ENCODE peak calls at places on chromosomes 16 and 17, in seven cellular contexts. D, K, A, B, F, I and L are unnamed samples.

GRCh38 chr17:18117533-18117932 is 9.0 kb downstream of the MYO15A start:
- DNase-seq in A (no peak), D (no peak), I (no peak), K (no peak), F (no peak), B (no peak), L (no peak)

GRCh38 chr17:40253565-40253964 is 34.1 kb upstream of the CDC6 start:
- DNase-seq in B (no peak), D (no peak), K (peak), I (no peak), A (no peak), F (no peak), L (no peak)

GRCh38 chr16:48003226-48003907 is 152.4 kb downstream of the ABCC12 start:
- DNase-seq in F (no peak), B (no peak), D (no peak), K (peak), A (no peak), I (no peak), L (no peak)

GRCh38 chr16:8096211-8096610 is 494.1 kb downstream of the TMEM114 start:
- DNase-seq in F (no peak), I (no peak), K (no peak), B (no peak), D (no peak), A (no peak), L (no peak)

GRCh38 chr16:77430360-77430759 is 4.5 kb downstream of the ADAMTS18 start:
- DNase-seq in F (no peak), K (no peak), B (no peak), A (no peak), I (no peak), D (no peak), L (no peak)

GRCh38 chr16:64498363-64498762 is 623.5 kb downstream of the CDH11 start:
- DNase-seq in B (no peak), K (no peak), F (no peak), D (no peak), A (no peak), I (no peak), L (no peak)

GRCh38 chr16:785563-786535 is 2.3 kb downstream of the RPUSD1 start:
- DNase-seq in F (peak), B (no peak), I (peak), A (peak), K (peak), D (peak), L (peak)

GRCh38 chr17:66348605-66349165 is 46.3 kb downstream of the PRKCA start:
- DNase-seq in F (peak), B (peak), D (peak), K (peak), A (no peak), I (peak), L (peak)

GRCh38 chr17:42937712-42938596 is 26.3 kb downstream of the AARSD1 start:
- DNase-seq in F (peak), A (no peak), K (peak), D (peak), I (no peak), B (peak), L (peak)

DNA sequence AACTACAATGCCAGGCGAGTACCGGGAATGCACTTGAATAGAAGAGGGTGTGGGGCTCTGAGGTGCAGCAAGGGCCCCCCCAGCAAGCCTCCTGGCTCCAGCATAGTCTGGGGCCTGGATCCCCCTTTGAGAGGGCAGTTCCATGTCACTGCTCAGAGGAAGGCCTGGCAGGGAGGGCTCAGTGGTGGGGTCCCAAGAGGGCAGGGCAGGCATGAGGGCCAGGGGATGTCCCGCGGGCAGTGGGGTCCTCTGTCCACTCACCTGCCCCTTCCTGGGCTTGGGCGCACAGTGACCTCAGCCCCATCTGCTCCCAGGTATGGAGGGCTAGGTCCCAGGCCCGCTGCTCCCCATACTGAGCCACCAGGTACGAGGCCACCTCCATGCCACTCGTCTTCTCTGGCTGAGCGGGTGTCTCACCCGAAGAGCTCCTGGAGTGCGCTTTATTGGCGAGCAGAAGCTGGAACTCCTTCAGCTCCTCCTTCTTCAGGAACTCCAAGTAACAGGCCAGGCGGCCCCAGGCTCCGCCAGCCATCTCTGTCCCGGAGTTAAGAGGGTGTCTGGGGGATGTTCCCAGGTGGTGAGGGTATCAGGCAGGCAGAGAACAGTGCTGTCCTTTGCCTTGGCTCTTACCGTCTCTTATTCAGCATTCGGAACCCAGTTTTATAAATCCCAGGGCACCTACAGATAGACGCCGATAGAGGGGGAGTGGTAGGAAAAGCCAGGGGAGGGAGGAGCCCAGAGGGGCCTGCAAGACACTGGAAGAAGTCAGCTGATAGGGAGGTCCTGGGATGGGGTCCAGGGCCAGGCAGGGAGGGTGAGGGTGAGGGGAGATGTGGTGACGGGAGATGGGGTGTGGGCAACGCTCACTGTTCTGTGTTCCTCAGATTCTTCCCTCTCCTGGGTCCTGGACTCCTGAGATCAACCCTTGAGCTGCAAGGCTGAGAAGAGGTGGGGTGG is 605 bp downstream of the NLRP1 start:
- DNase-seq in D (no peak), B (no peak), F (peak), K (peak), A (peak), I (no peak), L (no peak)
- H3K4me3 ChIP-seq in D (peak), B (peak), F (peak), K (peak), A (peak), I (peak), L (peak)

GRCh38 chr17:57538730-57539456 is 206.2 kb downstream of the CCDC182 start:
- DNase-seq in I (no peak), D (no peak), A (no peak), F (no peak), K (no peak), B (no peak), L (no peak)

GRCh38 chr17:57541049-57541448 is 204.1 kb downstream of the CCDC182 start:
- DNase-seq in B (no peak), A (no peak), I (no peak), D (no peak), K (no peak), F (no peak), L (no peak)

GRCh38 chr17:57539528-57540301 is 205.4 kb downstream of the CCDC182 start:
- DNase-seq in I (no peak), A (no peak), B (no peak), K (no peak), D (no peak), F (no peak), L (no peak)

GRCh38 chr17:57541472-57542394 is 203.4 kb downstream of the CCDC182 start:
- DNase-seq in F (peak), D (peak), I (no peak), B (peak), K (peak), A (peak), L (peak)

GRCh38 chr17:57540596-57540995 is 204.5 kb downstream of the CCDC182 start:
- DNase-seq in K (no peak), F (no peak), I (no peak), A (no peak), B (no peak), D (no peak), L (no peak)
- TF ChIP-seq CTCF in K (no peak), F (no peak), I (no peak), A (no peak), B (no peak), D (no peak), L (no peak)

DNA sequence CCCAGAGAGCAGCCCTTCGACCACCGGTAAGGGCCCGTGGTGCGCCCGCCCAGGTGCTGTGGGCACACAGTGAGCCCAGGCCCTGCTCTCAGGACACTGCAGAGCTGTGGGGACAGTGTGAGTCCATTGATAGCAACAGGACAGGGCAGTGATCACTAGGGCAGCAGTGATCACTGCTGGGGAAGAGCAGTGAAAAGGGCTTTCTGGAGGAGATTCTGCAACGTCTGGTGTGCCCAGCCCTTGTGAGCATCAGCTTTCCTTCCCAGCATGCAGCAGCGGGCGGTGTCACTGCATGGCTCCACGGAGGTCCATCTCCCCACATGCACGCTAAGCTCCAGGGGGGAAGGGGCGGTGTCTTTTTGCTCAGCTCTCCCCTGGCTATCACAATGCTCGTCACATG is 32.1 kb downstream of the MAP1LC3B start:
- DNase-seq in I (no peak), A (no peak), D (no peak), K (no peak), B (no peak), F (no peak), L (no peak)
- H3K4me3 ChIP-seq in I (no peak), A (no peak), D (no peak), K (no peak), B (no peak), F (no peak), L (no peak)

GRCh38 chr17:67942810-67943209 is 53.5 kb downstream of the C17orf58 start:
- DNase-seq in B (no peak), D (peak), F (peak), A (no peak), K (no peak), I (no peak), L (peak)
- TF ChIP-seq CTCF in B (peak), D (peak), F (peak), A (no peak), K (peak), I (peak), L (peak)

DNA sequence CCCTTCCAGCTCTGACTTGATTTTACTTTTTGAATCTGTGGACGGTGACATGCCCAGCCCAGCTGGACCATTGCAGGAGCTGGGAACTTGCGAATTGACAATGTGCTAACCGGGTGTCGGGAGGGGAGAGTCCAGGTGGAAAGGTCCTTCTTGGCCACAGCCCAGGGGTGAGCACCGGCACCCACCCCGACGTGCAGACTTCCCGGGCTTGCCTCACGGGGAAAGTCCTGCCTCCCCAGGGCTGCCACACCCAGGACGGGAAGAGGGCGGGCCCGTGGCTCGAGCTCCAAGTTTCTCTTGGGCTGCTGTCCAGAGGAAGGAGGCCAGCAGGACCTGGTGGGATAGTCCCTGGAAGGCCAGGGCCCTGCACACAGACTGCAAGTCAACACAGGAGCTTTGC is 17.7 kb downstream of the CARD14 start:
- DNase-seq in K (peak), F (peak), B (no peak), I (peak), D (peak), A (peak), L (peak)
- H3K4me3 ChIP-seq in K (peak), F (peak), B (no peak), I (no peak), D (peak), A (no peak), L (peak)

DNA sequence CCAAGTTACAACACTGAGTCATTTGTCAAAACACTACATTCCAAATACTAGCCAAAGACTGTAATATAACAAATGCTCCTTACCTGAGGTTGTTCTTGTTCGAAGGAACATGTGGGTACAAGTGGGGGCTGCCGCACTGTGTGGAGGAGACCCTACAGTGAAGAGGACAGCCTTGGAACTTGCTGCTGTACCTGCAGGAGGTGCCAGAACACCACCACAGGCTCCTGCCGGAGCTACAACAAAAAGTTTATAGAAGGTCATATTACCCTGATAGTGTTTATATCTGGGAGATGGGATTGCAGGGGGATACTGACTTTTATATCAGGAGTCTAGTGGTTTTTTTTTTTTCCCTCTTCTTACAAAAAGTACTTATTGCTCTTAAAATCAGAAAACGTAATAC is 37.8 kb upstream of the ALDH3A1 start:
- DNase-seq in A (no peak), K (no peak), F (no peak), D (no peak), I (no peak), B (no peak), L (no peak)
- TF ChIP-seq CTCF in A (no peak), K (no peak), F (no peak), D (peak), I (no peak), B (peak), L (no peak)

GRCh38 chr16:54937673-54938350 is 7.1 kb downstream of the IRX5 start:
- DNase-seq in K (no peak), A (no peak), I (no peak), B (no peak), F (no peak), D (no peak), L (no peak)
- H3K4me3 ChIP-seq in K (peak), A (no peak), I (peak), B (no peak), F (peak), D (no peak), L (no peak)

DNA sequence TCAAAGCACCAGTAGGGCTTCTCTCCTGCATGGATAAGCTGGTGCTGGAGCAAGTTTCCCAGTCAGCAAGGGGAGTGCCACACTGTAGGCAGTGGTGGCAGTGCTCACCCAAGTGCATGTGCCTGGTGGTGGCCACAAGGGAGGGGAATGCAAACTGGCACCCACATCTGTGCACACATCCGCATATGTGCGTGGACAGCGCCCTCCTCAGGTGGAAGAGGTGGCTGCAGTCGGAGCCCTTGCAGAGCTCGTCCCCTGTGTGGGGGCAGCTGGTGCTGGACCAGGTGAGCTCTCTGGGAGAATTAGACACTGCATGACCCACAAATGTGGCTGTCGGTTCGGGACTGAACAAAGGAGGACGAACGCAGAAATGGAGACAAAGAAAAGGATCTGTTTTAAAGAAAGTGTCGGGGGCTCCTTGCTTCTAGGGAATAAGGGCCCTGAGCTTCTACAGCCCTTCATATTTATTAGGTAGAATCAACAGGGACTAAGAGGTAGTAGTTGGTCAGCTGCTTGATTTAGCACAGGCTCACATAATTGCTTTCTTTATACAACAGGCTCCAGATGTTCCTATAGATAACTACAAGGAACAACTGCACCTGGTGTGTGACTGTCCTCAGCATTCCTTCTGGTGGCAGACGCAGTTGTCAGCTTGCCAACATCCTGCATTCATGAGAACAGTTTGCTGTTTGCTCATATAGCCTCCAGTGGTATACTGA is 5.3 kb upstream of the ZNF689 start:
- DNase-seq in F (peak), A (no peak), I (peak), B (peak), D (peak), K (peak), L (peak)
- TF ChIP-seq CTCF in F (peak), A (no peak), I (peak), B (peak), D (peak), K (peak), L (peak)

DNA sequence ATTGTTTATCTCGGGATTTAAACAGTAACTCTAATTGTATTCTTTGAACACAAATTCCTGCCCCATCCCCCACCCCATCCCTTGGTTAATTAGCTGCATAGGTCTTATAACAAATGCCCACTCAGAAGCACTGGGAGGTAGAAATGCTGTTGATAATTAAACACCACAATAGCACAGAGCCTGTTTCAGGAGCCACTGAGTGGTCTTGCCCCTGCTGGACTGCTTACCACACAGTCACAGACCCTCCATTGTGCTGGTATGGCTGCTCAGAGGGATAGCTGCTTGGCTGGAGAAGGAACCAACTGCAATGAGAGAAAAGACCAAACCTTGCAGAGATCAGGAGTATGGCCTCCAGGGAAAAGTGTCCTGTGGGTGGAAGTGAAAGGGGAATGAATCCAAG is 214.1 kb downstream of the ANKFN1 start:
- DNase-seq in A (no peak), B (no peak), D (no peak), F (no peak), I (no peak), K (no peak), L (no peak)
- H3K4me3 ChIP-seq in A (no peak), B (no peak), D (no peak), F (no peak), I (no peak), K (no peak), L (no peak)